ENCODE peak calls at places on chromosomes 6 and 20, in six cellular contexts. One of them, this sample, is unnamed. For H3K4me1, the result is how much of the 10 kb centered on the place peaks cover.

GRCh38 chr20:38460040-38460623 is 12.5 kb upstream of the RALGAPB start:
- DNase-seq in CD4-positive, alpha-beta memory T cell: no peak
- DNase-seq in keratinocyte: peak
- DNase-seq in IMR-90: peak
- DNase-seq in ovary: no peak
- DNase-seq in pancreas: no peak
- DNase-seq in this sample: no peak

GRCh38 chr20:34861386-34862084 is 11.1 kb downstream of the GGT7 start:
- DNase-seq in CD4-positive, alpha-beta memory T cell: no peak
- DNase-seq in keratinocyte: no peak
- DNase-seq in IMR-90: no peak
- DNase-seq in ovary: no peak
- DNase-seq in pancreas: peak
- DNase-seq in this sample: peak

GRCh38 chr20:25706793-25707192 is 10.1 kb upstream of the ZNF337 start:
- DNase-seq in CD4-positive, alpha-beta memory T cell: peak
- DNase-seq in keratinocyte: no peak
- DNase-seq in IMR-90: no peak
- DNase-seq in ovary: no peak
- DNase-seq in pancreas: no peak
- DNase-seq in this sample: no peak

GRCh38 chr6:148523051-148523450 is 180.4 kb downstream of the SASH1 start:
- DNase-seq in CD4-positive, alpha-beta memory T cell: no peak
- DNase-seq in keratinocyte: no peak
- DNase-seq in IMR-90: peak
- DNase-seq in ovary: no peak
- DNase-seq in pancreas: no peak
- DNase-seq in this sample: no peak

GRCh38 chr6:110609101-110609500 is 132.7 kb upstream of the SLC22A16 start:
- DNase-seq in CD4-positive, alpha-beta memory T cell: no peak
- DNase-seq in keratinocyte: no peak
- DNase-seq in IMR-90: peak
- DNase-seq in ovary: no peak
- DNase-seq in pancreas: no peak
- DNase-seq in this sample: no peak

GRCh38 chr6:167893416-167893815 is 66.7 kb downstream of the AFDN start:
- DNase-seq in CD4-positive, alpha-beta memory T cell: no peak
- DNase-seq in keratinocyte: no peak
- DNase-seq in IMR-90: peak
- DNase-seq in ovary: no peak
- DNase-seq in pancreas: no peak
- DNase-seq in this sample: no peak

GRCh38 chr20:25066386-25066785 is 8.4 kb upstream of the ACSS1 start:
- DNase-seq in CD4-positive, alpha-beta memory T cell: no peak
- DNase-seq in keratinocyte: no peak
- DNase-seq in IMR-90: no peak
- DNase-seq in ovary: no peak
- DNase-seq in pancreas: no peak
- DNase-seq in this sample: no peak

GRCh38 chr6:35064508-35065440 is 76.4 kb downstream of the TCP11 start:
- DNase-seq in CD4-positive, alpha-beta memory T cell: no peak
- DNase-seq in keratinocyte: no peak
- DNase-seq in IMR-90: no peak
- DNase-seq in ovary: no peak
- DNase-seq in pancreas: no peak
- DNase-seq in this sample: no peak

GRCh38 chr6:134351615-134352474 is 33.9 kb upstream of the SGK1 start:
- DNase-seq in CD4-positive, alpha-beta memory T cell: no peak
- DNase-seq in keratinocyte: no peak
- DNase-seq in IMR-90: peak
- DNase-seq in ovary: no peak
- DNase-seq in pancreas: no peak
- DNase-seq in this sample: no peak

GRCh38 chr6:73209117-73209516 is 16.2 kb downstream of the KHDC1L start:
- DNase-seq in CD4-positive, alpha-beta memory T cell: no peak
- DNase-seq in keratinocyte: no peak
- DNase-seq in IMR-90: no peak
- DNase-seq in ovary: no peak
- DNase-seq in pancreas: no peak
- DNase-seq in this sample: no peak

GRCh38 chr6:160431231-160431630 is 83.1 kb downstream of the SLC22A3 start:
- DNase-seq in CD4-positive, alpha-beta memory T cell: no peak
- DNase-seq in keratinocyte: no peak
- DNase-seq in IMR-90: peak
- DNase-seq in ovary: peak
- DNase-seq in pancreas: no peak
- DNase-seq in this sample: no peak

GRCh38 chr20:48392407-48393310 is 435.1 kb downstream of the PREX1 start:
- DNase-seq in CD4-positive, alpha-beta memory T cell: no peak
- DNase-seq in keratinocyte: no peak
- DNase-seq in IMR-90: no peak
- DNase-seq in ovary: no peak
- DNase-seq in pancreas: no peak
- DNase-seq in this sample: no peak

GRCh38 chr20:5153612-5154542 is 27.1 kb downstream of the CDS2 start:
- DNase-seq in CD4-positive, alpha-beta memory T cell: no peak
- DNase-seq in keratinocyte: peak
- DNase-seq in IMR-90: peak
- DNase-seq in ovary: no peak
- DNase-seq in pancreas: no peak
- DNase-seq in this sample: no peak

GRCh38 chr6:43368517-43369160 is 808 bp downstream of the ZNF318 start:
- DNase-seq in CD4-positive, alpha-beta memory T cell: no peak
- DNase-seq in keratinocyte: no peak
- DNase-seq in IMR-90: peak
- DNase-seq in ovary: peak
- DNase-seq in pancreas: peak
- DNase-seq in this sample: peak

GRCh38 chr6:49733680-49734079 is 10.5 kb downstream of the CRISP3 start:
- DNase-seq in CD4-positive, alpha-beta memory T cell: no peak
- DNase-seq in keratinocyte: no peak
- DNase-seq in IMR-90: no peak
- DNase-seq in ovary: no peak
- DNase-seq in pancreas: no peak
- DNase-seq in this sample: no peak

GRCh38 chr6:98014791-98015201 is 731.8 kb upstream of the MMS22L start:
- DNase-seq in CD4-positive, alpha-beta memory T cell: no peak
- DNase-seq in keratinocyte: no peak
- DNase-seq in IMR-90: no peak
- DNase-seq in ovary: no peak
- DNase-seq in pancreas: no peak
- DNase-seq in this sample: no peak

GRCh38 chr6:20178327-20178726 is 33.9 kb downstream of the MBOAT1 start:
- DNase-seq in CD4-positive, alpha-beta memory T cell: no peak
- DNase-seq in keratinocyte: no peak
- DNase-seq in IMR-90: no peak
- DNase-seq in ovary: no peak
- DNase-seq in pancreas: no peak
- DNase-seq in this sample: no peak

GRCh38 chr6:151412905-151413304 is 21.5 kb upstream of the ZBTB2 start:
- DNase-seq in CD4-positive, alpha-beta memory T cell: no peak
- DNase-seq in keratinocyte: no peak
- DNase-seq in IMR-90: no peak
- DNase-seq in ovary: no peak
- DNase-seq in pancreas: no peak
- DNase-seq in this sample: no peak

GRCh38 chr6:29014729-29015608 is 9.9 kb upstream of the ZNF311 start:
- DNase-seq in CD4-positive, alpha-beta memory T cell: no peak
- DNase-seq in keratinocyte: no peak
- DNase-seq in IMR-90: no peak
- DNase-seq in ovary: no peak
- DNase-seq in pancreas: peak
- DNase-seq in this sample: no peak

GRCh38 chr6:133553652-133554051 is 312.5 kb downstream of the EYA4 start:
- DNase-seq in CD4-positive, alpha-beta memory T cell: no peak
- DNase-seq in keratinocyte: no peak
- DNase-seq in IMR-90: peak
- DNase-seq in ovary: peak
- DNase-seq in pancreas: no peak
- DNase-seq in this sample: peak

GRCh38 chr6:16336056-16336810 is 97.8 kb downstream of the GMPR start:
- DNase-seq in CD4-positive, alpha-beta memory T cell: no peak
- DNase-seq in keratinocyte: no peak
- DNase-seq in IMR-90: no peak
- DNase-seq in ovary: no peak
- DNase-seq in pancreas: no peak
- DNase-seq in this sample: peak

GRCh38 chr6:32298632-32299336 is 72.9 kb downstream of the TSBP1 start:
- DNase-seq in CD4-positive, alpha-beta memory T cell: no peak
- DNase-seq in keratinocyte: no peak
- DNase-seq in IMR-90: peak
- DNase-seq in ovary: no peak
- DNase-seq in pancreas: no peak
- DNase-seq in this sample: no peak

GRCh38 chr6:15758631-15759215 is 95.9 kb upstream of the DTNBP1 start:
- DNase-seq in CD4-positive, alpha-beta memory T cell: no peak
- DNase-seq in keratinocyte: no peak
- DNase-seq in IMR-90: no peak
- DNase-seq in ovary: no peak
- DNase-seq in pancreas: peak
- DNase-seq in this sample: no peak

GRCh38 chr20:5863040-5863811 is 87.1 kb downstream of the TRMT6 start:
- DNase-seq in CD4-positive, alpha-beta memory T cell: no peak
- DNase-seq in keratinocyte: no peak
- DNase-seq in IMR-90: peak
- DNase-seq in ovary: peak
- DNase-seq in pancreas: peak
- DNase-seq in this sample: no peak

DNA sequence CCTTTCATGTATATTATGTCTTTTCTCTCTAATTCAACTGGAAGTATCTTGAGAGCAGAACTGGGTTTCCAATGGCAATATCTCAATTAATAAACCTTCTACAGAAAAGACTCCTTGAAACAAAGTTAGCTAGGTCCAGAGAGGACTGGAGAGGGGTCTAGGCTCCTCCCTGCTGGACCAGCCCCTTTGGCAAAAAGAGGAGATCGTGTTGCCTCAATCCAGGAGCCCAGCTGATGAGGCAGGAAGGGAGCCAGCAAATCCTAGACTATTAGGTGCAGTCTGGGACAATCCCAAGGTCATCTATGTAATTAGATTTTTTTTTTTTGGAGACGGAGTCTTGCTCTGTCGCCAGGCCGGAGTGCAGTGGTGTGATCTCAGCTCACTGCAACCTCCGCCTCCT is 21.9 kb downstream of the BCL2L1 start:
- DNase-seq in CD4-positive, alpha-beta memory T cell: no peak
- DNase-seq in keratinocyte: no peak
- DNase-seq in IMR-90: no peak
- DNase-seq in ovary: no peak
- DNase-seq in pancreas: no peak
- DNase-seq in this sample: no peak
- H3K4me1 ChIP-seq in CD4-positive, alpha-beta memory T cell: under half
- H3K4me1 ChIP-seq in keratinocyte: half or more
- H3K4me1 ChIP-seq in IMR-90: under half
- H3K4me1 ChIP-seq in ovary: under half
- H3K4me1 ChIP-seq in pancreas: under half
- H3K4me1 ChIP-seq in this sample: under half

GRCh38 chr6:33621396-33622388 is 570 bp downstream of the ITPR3 start:
- DNase-seq in CD4-positive, alpha-beta memory T cell: peak
- DNase-seq in keratinocyte: no peak
- DNase-seq in IMR-90: no peak
- DNase-seq in ovary: peak
- DNase-seq in pancreas: peak
- DNase-seq in this sample: peak
- H3K4me1 ChIP-seq in CD4-positive, alpha-beta memory T cell: under half
- H3K4me1 ChIP-seq in keratinocyte: under half
- H3K4me1 ChIP-seq in IMR-90: under half
- H3K4me1 ChIP-seq in ovary: under half
- H3K4me1 ChIP-seq in pancreas: under half
- H3K4me1 ChIP-seq in this sample: under half

GRCh38 chr20:23363257-23363649 is 1.3 kb downstream of the GZF1 start:
- DNase-seq in CD4-positive, alpha-beta memory T cell: no peak
- DNase-seq in keratinocyte: no peak
- DNase-seq in IMR-90: no peak
- DNase-seq in ovary: no peak
- DNase-seq in pancreas: no peak
- DNase-seq in this sample: peak
- H3K4me1 ChIP-seq in CD4-positive, alpha-beta memory T cell: under half
- H3K4me1 ChIP-seq in keratinocyte: under half
- H3K4me1 ChIP-seq in IMR-90: under half
- H3K4me1 ChIP-seq in ovary: under half
- H3K4me1 ChIP-seq in pancreas: under half
- H3K4me1 ChIP-seq in this sample: half or more

GRCh38 chr20:47032969-47033578 is 138.4 kb downstream of the EYA2 start:
- DNase-seq in CD4-positive, alpha-beta memory T cell: no peak
- DNase-seq in keratinocyte: no peak
- DNase-seq in IMR-90: no peak
- DNase-seq in ovary: no peak
- DNase-seq in pancreas: no peak
- DNase-seq in this sample: no peak
- H3K4me1 ChIP-seq in CD4-positive, alpha-beta memory T cell: under half
- H3K4me1 ChIP-seq in keratinocyte: under half
- H3K4me1 ChIP-seq in IMR-90: under half
- H3K4me1 ChIP-seq in ovary: under half
- H3K4me1 ChIP-seq in pancreas: under half
- H3K4me1 ChIP-seq in this sample: under half

GRCh38 chr6:14622135-14622534 is 504.6 kb downstream of the CD83 start:
- DNase-seq in CD4-positive, alpha-beta memory T cell: no peak
- DNase-seq in keratinocyte: no peak
- DNase-seq in IMR-90: no peak
- DNase-seq in ovary: no peak
- DNase-seq in pancreas: no peak
- DNase-seq in this sample: no peak
- H3K4me1 ChIP-seq in CD4-positive, alpha-beta memory T cell: under half
- H3K4me1 ChIP-seq in keratinocyte: under half
- H3K4me1 ChIP-seq in IMR-90: under half
- H3K4me1 ChIP-seq in ovary: under half
- H3K4me1 ChIP-seq in pancreas: under half
- H3K4me1 ChIP-seq in this sample: under half

GRCh38 chr6:137736048-137736846 is 130.8 kb upstream of the TNFAIP3 start:
- DNase-seq in CD4-positive, alpha-beta memory T cell: peak
- DNase-seq in keratinocyte: no peak
- DNase-seq in IMR-90: no peak
- DNase-seq in ovary: no peak
- DNase-seq in pancreas: no peak
- DNase-seq in this sample: no peak
- H3K4me1 ChIP-seq in CD4-positive, alpha-beta memory T cell: under half
- H3K4me1 ChIP-seq in keratinocyte: under half
- H3K4me1 ChIP-seq in IMR-90: under half
- H3K4me1 ChIP-seq in ovary: under half
- H3K4me1 ChIP-seq in pancreas: under half
- H3K4me1 ChIP-seq in this sample: under half

GRCh38 chr20:14698125-14698524 is 360.7 kb upstream of the FLRT3 start:
- DNase-seq in CD4-positive, alpha-beta memory T cell: no peak
- DNase-seq in keratinocyte: no peak
- DNase-seq in IMR-90: no peak
- DNase-seq in ovary: no peak
- DNase-seq in pancreas: no peak
- DNase-seq in this sample: no peak
- H3K4me1 ChIP-seq in CD4-positive, alpha-beta memory T cell: under half
- H3K4me1 ChIP-seq in keratinocyte: under half
- H3K4me1 ChIP-seq in IMR-90: under half
- H3K4me1 ChIP-seq in ovary: under half
- H3K4me1 ChIP-seq in pancreas: under half
- H3K4me1 ChIP-seq in this sample: under half

GRCh38 chr6:130858498-130859160 is 31.4 kb downstream of the SMLR1 start:
- DNase-seq in CD4-positive, alpha-beta memory T cell: no peak
- DNase-seq in keratinocyte: no peak
- DNase-seq in IMR-90: no peak
- DNase-seq in ovary: no peak
- DNase-seq in pancreas: no peak
- DNase-seq in this sample: no peak
- H3K4me1 ChIP-seq in CD4-positive, alpha-beta memory T cell: under half
- H3K4me1 ChIP-seq in keratinocyte: under half
- H3K4me1 ChIP-seq in IMR-90: under half
- H3K4me1 ChIP-seq in ovary: under half
- H3K4me1 ChIP-seq in pancreas: under half
- H3K4me1 ChIP-seq in this sample: under half